ENCODE peak calls at places on chromosomes 13 and 19, in ten cellular contexts. A is neural progenitor cell, S is MM.1S, F is DND-41, Q is SK-N-SH, P is HepG2, H is mesenchymal stem cell, O is neuronal stem cell, Y is HCT116, V is endodermal cell. D is an unnamed sample.

GRCh38 chr19:16851031-16851712 is 22.0 kb downstream of the SIN3B start:
- DNase-seq in F (no peak), Q (no peak), V (no peak), P (no peak), A (no peak), S (no peak), Y (no peak), H (peak), O (no peak), D (no peak)

GRCh38 chr19:20367811-20368294 is 197.7 kb downstream of the ZNF737 start:
- DNase-seq in H (no peak), P (no peak), A (peak), V (peak), S (peak), O (peak), Q (no peak), F (no peak), Y (no peak), D (no peak)

GRCh38 chr13:111626371-111627305 is 306.2 kb downstream of the TEX29 start:
- DNase-seq in V (no peak), A (no peak), Y (no peak), O (no peak), S (no peak), P (no peak), H (no peak), Q (no peak), F (no peak), D (no peak)

GRCh38 chr13:20125129-20125782 is 35.6 kb downstream of the GJA3 start:
- DNase-seq in O (no peak), H (peak), V (no peak), Q (no peak), S (no peak), Y (no peak), A (no peak), F (no peak), P (no peak), D (no peak)

GRCh38 chr13:46595136-46595917 is 42.4 kb downstream of the LRCH1 start:
- DNase-seq in F (no peak), O (no peak), V (no peak), A (no peak), H (no peak), Y (no peak), S (no peak), P (no peak), Q (no peak), D (no peak)

GRCh38 chr13:23514076-23514475 is 56.1 kb upstream of the TNFRSF19 start:
- DNase-seq in H (no peak), Y (no peak), O (no peak), A (no peak), V (no peak), F (no peak), P (no peak), Q (no peak), S (no peak), D (no peak)

GRCh38 chr13:28100149-28101121 is at the start of gene FLT3:
- DNase-seq in V (peak), P (no peak), A (peak), O (peak), Y (peak), F (peak), Q (peak), H (peak), S (peak), D (peak)

GRCh38 chr19:15989889-15990288 is 41.1 kb downstream of the OR10H4 start:
- DNase-seq in P (no peak), Y (no peak), A (no peak), O (no peak), V (no peak), Q (no peak), S (no peak), H (no peak), F (no peak), D (no peak)

GRCh38 chr13:75633285-75633684 is 2.8 kb upstream of the LMO7 start:
- DNase-seq in H (peak), Q (no peak), O (no peak), Y (no peak), F (no peak), P (peak), V (no peak), S (no peak), A (no peak), D (no peak)

GRCh38 chr19:16217671-16218464 is 20.2 kb downstream of the AP1M1 start:
- DNase-seq in F (no peak), O (no peak), V (no peak), Q (no peak), S (no peak), P (no peak), A (no peak), H (no peak), Y (no peak), D (no peak)

GRCh38 chr13:97026759-97027555 is 32.7 kb upstream of the OXGR1 start:
- DNase-seq in A (no peak), Y (no peak), S (no peak), P (no peak), H (no peak), Q (no peak), O (no peak), V (no peak), F (no peak), D (no peak)

GRCh38 chr13:99630269-99630898 is 129.1 kb downstream of the TM9SF2 start:
- DNase-seq in F (no peak), H (no peak), P (no peak), V (no peak), Y (no peak), Q (no peak), S (no peak), A (no peak), O (no peak), D (no peak)

GRCh38 chr13:44280461-44280860 is 93.2 kb upstream of the SERP2 start:
- DNase-seq in A (no peak), Y (no peak), H (no peak), S (no peak), Q (no peak), O (no peak), P (peak), V (no peak), F (no peak), D (no peak)

GRCh38 chr13:28718186-28718537 is 608 bp downstream of the SLC46A3 start:
- DNase-seq in O (no peak), F (no peak), V (no peak), S (no peak), Q (no peak), P (no peak), Y (no peak), A (no peak), H (peak), D (no peak)

GRCh38 chr19:29685326-29685725 is 20.1 kb downstream of the PLEKHF1 start:
- DNase-seq in Q (no peak), V (no peak), P (no peak), A (no peak), Y (no peak), F (no peak), O (no peak), H (no peak), S (no peak), D (no peak)

GRCh38 chr13:95564091-95564490 is 11.6 kb downstream of the CLDN10 start:
- DNase-seq in V (no peak), Y (no peak), P (no peak), Q (no peak), O (no peak), A (no peak), S (no peak), F (no peak), H (no peak), D (no peak)

GRCh38 chr13:76860706-76861105 is 25.5 kb downstream of the KCTD12 start:
- DNase-seq in P (no peak), O (no peak), H (no peak), A (no peak), Q (no peak), S (no peak), F (no peak), Y (no peak), V (no peak), D (no peak)

GRCh38 chr13:66618702-66619101 is 611.4 kb downstream of the PCDH9 start:
- DNase-seq in Q (peak), Y (peak), F (no peak), P (peak), A (peak), O (no peak), V (no peak), S (peak), H (peak), D (no peak)

GRCh38 chr13:75968103-75968838 is 332.1 kb downstream of the LMO7 start:
- DNase-seq in Y (no peak), S (no peak), A (no peak), V (no peak), F (no peak), H (peak), P (no peak), Q (no peak), O (no peak), D (no peak)

GRCh38 chr13:47005761-47006414 is 109.0 kb upstream of the HTR2A start:
- DNase-seq in F (no peak), O (no peak), V (no peak), S (no peak), A (no peak), Y (no peak), P (no peak), Q (no peak), H (no peak), D (no peak)

GRCh38 chr13:27962128-27962841 is 6.8 kb downstream of the CDX2 start:
- DNase-seq in V (peak), Q (peak), F (no peak), O (no peak), P (peak), H (no peak), A (peak), Y (no peak), S (no peak), D (no peak)

GRCh38 chr19:39405930-39406655 is 554 bp upstream of the ZFP36 start:
- DNase-seq in F (peak), Q (no peak), V (peak), Y (no peak), O (no peak), H (peak), P (no peak), S (peak), A (no peak), D (peak)

GRCh38 chr13:43663474-43664090 is 123.2 kb downstream of the ENOX1 start:
- DNase-seq in F (no peak), A (no peak), O (no peak), S (no peak), H (no peak), Y (no peak), V (no peak), P (no peak), Q (no peak), D (no peak)

GRCh38 chr13:95221991-95222732 is 79.1 kb downstream of the ABCC4 start:
- DNase-seq in Q (no peak), H (peak), A (no peak), P (no peak), S (no peak), V (no peak), F (no peak), O (no peak), Y (no peak), D (no peak)

GRCh38 chr13:19586904-19587634 is 25.7 kb upstream of the TPTE2 start:
- DNase-seq in Y (no peak), V (no peak), A (no peak), F (peak), H (no peak), O (no peak), Q (peak), S (peak), P (peak), D (no peak)

GRCh38 chr19:11256189-11256588 is 6.1 kb downstream of the DOCK6 start:
- DNase-seq in F (no peak), Q (peak), P (no peak), A (no peak), O (no peak), V (no peak), Y (no peak), H (peak), S (no peak), D (peak)

GRCh38 chr19:35932291-35932936 is 3.8 kb upstream of the LRFN3 start:
- DNase-seq in H (no peak), F (no peak), Y (no peak), V (no peak), Q (no peak), S (no peak), A (no peak), O (no peak), P (no peak), D (peak)

GRCh38 chr13:110396913-110397379 is 89.9 kb downstream of the COL4A2 start:
- DNase-seq in F (no peak), A (no peak), Q (no peak), V (no peak), S (no peak), Y (no peak), O (no peak), H (peak), P (no peak), D (peak)

GRCh38 chr19:58535857-58536256 is 8.0 kb upstream of the TRIM28 start:
- DNase-seq in A (no peak), Q (no peak), P (no peak), O (no peak), V (no peak), H (no peak), F (no peak), S (no peak), Y (no peak), D (no peak)

GRCh38 chr19:58531052-58531600 is 11.5 kb upstream of the ZBTB45 start:
- DNase-seq in V (no peak), Q (no peak), Y (no peak), F (no peak), H (no peak), P (no peak), O (no peak), S (no peak), A (no peak), D (no peak)

GRCh38 chr19:58538257-58539168 is 5.4 kb upstream of the TRIM28 start:
- DNase-seq in A (peak), P (no peak), Q (no peak), V (peak), H (no peak), F (peak), Y (no peak), S (no peak), O (peak), D (peak)

GRCh38 chr19:58536852-58537798 is 6.7 kb upstream of the TRIM28 start:
- DNase-seq in P (no peak), S (no peak), V (no peak), Q (no peak), O (no peak), Y (no peak), H (no peak), A (no peak), F (no peak), D (peak)
- H3K9ac ChIP-seq in P (peak), S (no peak), V (no peak), Q (no peak), O (no peak), Y (no peak), H (no peak), A (no peak), F (peak), D (no peak)

DNA sequence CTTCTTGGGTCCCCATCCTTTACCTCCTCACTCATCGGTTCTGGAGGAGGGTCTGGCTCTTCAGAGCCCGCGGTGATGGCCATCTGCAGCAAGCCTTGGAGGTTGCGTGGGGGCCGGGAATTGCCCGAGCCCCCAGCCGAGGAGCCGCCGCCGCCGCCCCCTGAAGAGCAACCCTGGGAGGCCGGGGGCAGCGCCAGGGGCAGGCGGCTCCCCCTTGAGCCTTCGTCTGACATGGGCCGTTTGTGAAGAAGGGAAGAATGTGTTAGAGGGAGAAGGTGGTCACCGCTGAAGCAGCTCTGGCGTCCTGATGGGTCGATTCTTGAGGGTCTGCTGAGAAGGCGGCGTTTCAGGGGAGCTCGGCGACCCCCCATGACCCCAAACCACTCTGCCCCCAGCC is 536 bp downstream of the HSPBP1 start:
- DNase-seq in Y (no peak), Q (peak), A (no peak), O (no peak), S (no peak), P (no peak), V (no peak), H (no peak), F (no peak), D (peak)
- H3K27ac ChIP-seq in Y (peak), Q (peak), A (peak), O (peak), S (peak), P (peak), V (peak), H (no peak), F (peak), D (no peak)

GRCh38 chr19:6531956-6532243 is 1.1 kb downstream of the TNFSF9 start:
- DNase-seq in O (no peak), Q (no peak), F (no peak), P (no peak), H (no peak), S (no peak), V (no peak), A (no peak), Y (no peak), D (no peak)

GRCh38 chr19:6533746-6534418 is 3.1 kb downstream of the TNFSF9 start:
- DNase-seq in S (no peak), V (peak), Y (no peak), F (no peak), O (no peak), P (no peak), Q (no peak), H (no peak), A (no peak), D (no peak)

GRCh38 chr19:6531163-6531955 is 533 bp downstream of the TNFSF9 start:
- DNase-seq in V (peak), P (no peak), H (no peak), S (peak), Y (no peak), O (no peak), A (no peak), F (no peak), Q (no peak), D (no peak)

GRCh38 chr19:6532244-6532999 is 1.6 kb downstream of the TNFSF9 start:
- DNase-seq in P (no peak), Q (no peak), V (peak), H (no peak), A (no peak), Y (no peak), F (no peak), S (peak), O (no peak), D (no peak)

GRCh38 chr19:6533000-6533328 is 2.1 kb downstream of the TNFSF9 start:
- DNase-seq in H (no peak), Q (no peak), F (no peak), S (no peak), O (no peak), P (no peak), Y (no peak), A (no peak), V (peak), D (no peak)
- H3K9ac ChIP-seq in H (no peak), Q (no peak), F (peak), S (peak), O (no peak), P (no peak), Y (no peak), A (no peak), V (no peak), D (no peak)

GRCh38 chr19:474126-475078 is 13.6 kb upstream of the SHC2 start:
- DNase-seq in A (no peak), V (no peak), F (no peak), Q (no peak), O (no peak), H (no peak), P (no peak), Y (no peak), S (no peak), D (no peak)
- H3K27ac ChIP-seq in A (no peak), V (no peak), F (no peak), Q (no peak), O (no peak), H (no peak), P (no peak), Y (no peak), S (no peak), D (no peak)

DNA sequence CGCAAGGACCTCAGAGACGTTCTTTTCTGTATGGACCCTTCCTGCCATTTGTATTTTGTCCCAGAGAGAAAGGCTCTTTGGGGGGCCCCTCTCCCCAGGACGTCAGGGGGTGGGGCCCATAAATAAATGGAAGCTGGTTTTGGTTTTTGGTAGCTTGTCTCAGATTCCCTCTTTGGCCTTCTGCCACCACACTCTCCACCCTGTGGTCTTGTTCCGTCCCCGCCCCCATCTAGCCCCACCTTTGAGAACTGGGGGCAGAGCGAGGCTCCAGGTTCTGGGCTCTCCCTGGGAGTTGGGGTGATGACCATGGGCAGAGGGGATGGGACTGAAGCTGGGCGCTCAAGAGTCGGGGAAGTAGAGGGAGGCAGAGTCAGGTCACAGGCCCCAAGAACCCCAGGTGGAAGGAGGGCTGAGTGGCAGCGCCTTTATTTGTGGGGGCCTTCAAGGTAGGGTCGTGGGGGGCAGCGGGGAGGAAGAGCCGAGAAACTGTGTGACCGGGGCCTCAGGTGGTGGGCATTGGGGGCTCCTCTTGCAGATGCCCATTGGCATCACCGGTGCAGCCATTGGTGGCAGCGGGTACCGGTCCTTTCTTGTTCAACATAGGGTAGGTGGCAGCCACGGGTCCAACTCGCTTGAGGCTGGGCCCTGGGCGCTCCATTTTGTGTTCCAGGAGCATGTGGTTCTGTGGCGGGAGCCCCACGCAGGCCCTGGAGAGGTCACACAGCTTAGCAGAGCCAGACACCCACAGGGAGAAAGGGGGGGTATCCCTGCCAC is 3.3 kb downstream of the ISYNA1 start:
- DNase-seq in F (no peak), P (no peak), S (no peak), A (no peak), Q (no peak), Y (no peak), V (peak), H (no peak), O (no peak), D (no peak)
- H3K9ac ChIP-seq in F (no peak), P (no peak), S (no peak), A (no peak), Q (no peak), Y (no peak), V (no peak), H (no peak), O (no peak), D (no peak)

GRCh38 chr13:30133976-30134375 is 173.4 kb downstream of the KATNAL1 start:
- DNase-seq in A (no peak), V (no peak), O (no peak), F (no peak), Q (no peak), P (no peak), Y (no peak), H (peak), S (no peak), D (peak)
- H3K27ac ChIP-seq in A (no peak), V (no peak), O (no peak), F (no peak), Q (no peak), P (no peak), Y (no peak), H (no peak), S (no peak), D (no peak)

GRCh38 chr19:45448425-45448756 is 19.4 kb upstream of the FOSB start:
- DNase-seq in S (no peak), O (no peak), V (no peak), Q (no peak), A (no peak), F (no peak), Y (no peak), P (no peak), H (no peak), D (no peak)

GRCh38 chr19:45446944-45447343 is 20.9 kb upstream of the FOSB start:
- DNase-seq in S (no peak), H (no peak), F (no peak), A (no peak), O (no peak), V (no peak), P (no peak), Q (no peak), Y (no peak), D (no peak)

GRCh38 chr19:45445139-45445538 is 21.4 kb upstream of the ERCC1 start:
- DNase-seq in F (no peak), A (no peak), P (no peak), O (no peak), Q (no peak), S (no peak), V (no peak), H (no peak), Y (no peak), D (no peak)

GRCh38 chr19:45444318-45445041 is 20.8 kb upstream of the ERCC1 start:
- DNase-seq in V (peak), S (peak), Y (no peak), O (peak), Q (peak), P (peak), A (peak), H (peak), F (no peak), D (peak)

DNA sequence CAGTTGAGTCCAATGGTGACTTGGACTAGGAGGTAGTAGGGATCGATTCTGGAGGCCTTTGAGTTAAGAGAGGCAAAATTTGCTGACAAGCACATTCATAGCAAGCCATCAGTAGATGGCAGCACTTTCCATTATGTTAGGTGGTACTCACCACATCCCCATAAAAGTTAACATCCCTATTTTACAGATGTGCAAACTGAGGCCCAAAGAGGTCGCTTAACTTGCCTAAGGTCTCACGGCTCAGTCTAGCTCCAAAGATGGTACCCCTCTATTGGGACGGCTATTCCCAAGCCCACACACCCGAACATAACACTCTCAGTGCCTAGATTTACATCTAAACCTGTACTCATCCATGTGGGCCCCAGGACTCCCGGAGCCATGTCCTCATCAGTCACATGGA is 21.5 kb upstream of the FOSB start:
- DNase-seq in S (peak), F (no peak), Y (no peak), O (no peak), V (no peak), A (peak), Q (peak), H (peak), P (peak), D (no peak)
- H3K9ac ChIP-seq in S (no peak), F (no peak), Y (no peak), O (no peak), V (no peak), A (no peak), Q (no peak), H (no peak), P (no peak), D (no peak)